ENCODE peak calls at places on chromosomes 6 and 20, in four cellular contexts. One of them, this sample, is unnamed.

GRCh38 chr6:15504040-15504491 is 158.8 kb downstream of the DTNBP1 start:
- DNase-seq in fibroblast of mammary gland: peak
- DNase-seq in Right ventricle myocardium inferior: no peak
- DNase-seq in stimulated activated CD4-positive, alpha-beta T cell treated with anti-CD3 and anti-CD28 coated beads, Interleukin-15, amount 100 ng/mL, for 1 hour: no peak
- DNase-seq in this sample: no peak

GRCh38 chr6:130843575-130844320 is 16.5 kb downstream of the SMLR1 start:
- DNase-seq in stimulated activated CD4-positive, alpha-beta T cell treated with anti-CD3 and anti-CD28 coated beads, Interleukin-15, amount 100 ng/mL, for 1 hour: no peak
- DNase-seq in fibroblast of mammary gland: peak
- DNase-seq in Right ventricle myocardium inferior: no peak
- DNase-seq in this sample: peak

GRCh38 chr20:13455713-13456112 is 183.0 kb downstream of the TASP1 start:
- DNase-seq in Right ventricle myocardium inferior: no peak
- DNase-seq in stimulated activated CD4-positive, alpha-beta T cell treated with anti-CD3 and anti-CD28 coated beads, Interleukin-15, amount 100 ng/mL, for 1 hour: no peak
- DNase-seq in fibroblast of mammary gland: peak
- DNase-seq in this sample: no peak

GRCh38 chr20:18273738-18274137 is 14.6 kb upstream of the ZNF133 start:
- DNase-seq in Right ventricle myocardium inferior: no peak
- DNase-seq in fibroblast of mammary gland: no peak
- DNase-seq in stimulated activated CD4-positive, alpha-beta T cell treated with anti-CD3 and anti-CD28 coated beads, Interleukin-15, amount 100 ng/mL, for 1 hour: no peak
- DNase-seq in this sample: no peak

GRCh38 chr6:73354389-73354651 is 244 bp upstream of the DPPA5 start:
- DNase-seq in stimulated activated CD4-positive, alpha-beta T cell treated with anti-CD3 and anti-CD28 coated beads, Interleukin-15, amount 100 ng/mL, for 1 hour: no peak
- DNase-seq in fibroblast of mammary gland: no peak
- DNase-seq in Right ventricle myocardium inferior: no peak
- DNase-seq in this sample: no peak

GRCh38 chr20:36298795-36299339 is 7.3 kb upstream of the DLGAP4 start:
- DNase-seq in fibroblast of mammary gland: no peak
- DNase-seq in stimulated activated CD4-positive, alpha-beta T cell treated with anti-CD3 and anti-CD28 coated beads, Interleukin-15, amount 100 ng/mL, for 1 hour: no peak
- DNase-seq in Right ventricle myocardium inferior: no peak
- DNase-seq in this sample: no peak

GRCh38 chr6:88785478-88785877 is 177.9 kb downstream of the RNGTT start:
- DNase-seq in fibroblast of mammary gland: peak
- DNase-seq in stimulated activated CD4-positive, alpha-beta T cell treated with anti-CD3 and anti-CD28 coated beads, Interleukin-15, amount 100 ng/mL, for 1 hour: no peak
- DNase-seq in Right ventricle myocardium inferior: no peak
- DNase-seq in this sample: no peak

GRCh38 chr6:97813881-97814280 is 530.9 kb upstream of the MMS22L start:
- DNase-seq in stimulated activated CD4-positive, alpha-beta T cell treated with anti-CD3 and anti-CD28 coated beads, Interleukin-15, amount 100 ng/mL, for 1 hour: no peak
- DNase-seq in Right ventricle myocardium inferior: no peak
- DNase-seq in fibroblast of mammary gland: no peak
- DNase-seq in this sample: no peak

GRCh38 chr6:43575105-43575771 is 600 bp downstream of the XPO5 start:
- DNase-seq in Right ventricle myocardium inferior: no peak
- DNase-seq in fibroblast of mammary gland: peak
- DNase-seq in stimulated activated CD4-positive, alpha-beta T cell treated with anti-CD3 and anti-CD28 coated beads, Interleukin-15, amount 100 ng/mL, for 1 hour: no peak
- DNase-seq in this sample: peak

GRCh38 chr6:111015656-111016190 is 33.9 kb downstream of the RPF2 start:
- DNase-seq in stimulated activated CD4-positive, alpha-beta T cell treated with anti-CD3 and anti-CD28 coated beads, Interleukin-15, amount 100 ng/mL, for 1 hour: no peak
- DNase-seq in fibroblast of mammary gland: no peak
- DNase-seq in Right ventricle myocardium inferior: no peak
- DNase-seq in this sample: no peak

GRCh38 chr6:17115251-17116089 is 13.6 kb downstream of the STMND1 start:
- DNase-seq in fibroblast of mammary gland: peak
- DNase-seq in stimulated activated CD4-positive, alpha-beta T cell treated with anti-CD3 and anti-CD28 coated beads, Interleukin-15, amount 100 ng/mL, for 1 hour: no peak
- DNase-seq in Right ventricle myocardium inferior: no peak
- DNase-seq in this sample: no peak

GRCh38 chr6:34982424-34982852 is 93.4 kb downstream of the ANKS1A start:
- DNase-seq in fibroblast of mammary gland: peak
- DNase-seq in stimulated activated CD4-positive, alpha-beta T cell treated with anti-CD3 and anti-CD28 coated beads, Interleukin-15, amount 100 ng/mL, for 1 hour: no peak
- DNase-seq in Right ventricle myocardium inferior: no peak
- DNase-seq in this sample: peak

GRCh38 chr20:49270177-49270576 is 7.7 kb downstream of the ZNFX1 start:
- DNase-seq in fibroblast of mammary gland: peak
- DNase-seq in Right ventricle myocardium inferior: no peak
- DNase-seq in stimulated activated CD4-positive, alpha-beta T cell treated with anti-CD3 and anti-CD28 coated beads, Interleukin-15, amount 100 ng/mL, for 1 hour: no peak
- DNase-seq in this sample: no peak

GRCh38 chr20:4560667-4561066 is 161.0 kb upstream of the PRND start:
- DNase-seq in stimulated activated CD4-positive, alpha-beta T cell treated with anti-CD3 and anti-CD28 coated beads, Interleukin-15, amount 100 ng/mL, for 1 hour: no peak
- DNase-seq in Right ventricle myocardium inferior: no peak
- DNase-seq in fibroblast of mammary gland: peak
- DNase-seq in this sample: no peak

GRCh38 chr6:121540210-121540609 is 104.8 kb downstream of the GJA1 start:
- DNase-seq in Right ventricle myocardium inferior: no peak
- DNase-seq in fibroblast of mammary gland: no peak
- DNase-seq in stimulated activated CD4-positive, alpha-beta T cell treated with anti-CD3 and anti-CD28 coated beads, Interleukin-15, amount 100 ng/mL, for 1 hour: no peak
- DNase-seq in this sample: no peak

GRCh38 chr6:25659633-25660368 is 7.8 kb downstream of the SCGN start:
- DNase-seq in stimulated activated CD4-positive, alpha-beta T cell treated with anti-CD3 and anti-CD28 coated beads, Interleukin-15, amount 100 ng/mL, for 1 hour: no peak
- DNase-seq in Right ventricle myocardium inferior: no peak
- DNase-seq in fibroblast of mammary gland: no peak
- DNase-seq in this sample: no peak

GRCh38 chr6:84052204-84052882 is 18.8 kb downstream of the MRAP2 start:
- DNase-seq in stimulated activated CD4-positive, alpha-beta T cell treated with anti-CD3 and anti-CD28 coated beads, Interleukin-15, amount 100 ng/mL, for 1 hour: no peak
- DNase-seq in fibroblast of mammary gland: peak
- DNase-seq in Right ventricle myocardium inferior: peak
- DNase-seq in this sample: no peak

GRCh38 chr6:20770776-20771175 is 236.5 kb downstream of the CDKAL1 start:
- DNase-seq in stimulated activated CD4-positive, alpha-beta T cell treated with anti-CD3 and anti-CD28 coated beads, Interleukin-15, amount 100 ng/mL, for 1 hour: no peak
- DNase-seq in Right ventricle myocardium inferior: no peak
- DNase-seq in fibroblast of mammary gland: peak
- DNase-seq in this sample: no peak

GRCh38 chr6:41693866-41694265 is 41.5 kb downstream of the TFEB start:
- DNase-seq in stimulated activated CD4-positive, alpha-beta T cell treated with anti-CD3 and anti-CD28 coated beads, Interleukin-15, amount 100 ng/mL, for 1 hour: no peak
- DNase-seq in fibroblast of mammary gland: no peak
- DNase-seq in Right ventricle myocardium inferior: no peak
- DNase-seq in this sample: no peak

GRCh38 chr6:69398729-69399128 is 398.1 kb downstream of the LMBRD1 start:
- DNase-seq in fibroblast of mammary gland: no peak
- DNase-seq in Right ventricle myocardium inferior: no peak
- DNase-seq in stimulated activated CD4-positive, alpha-beta T cell treated with anti-CD3 and anti-CD28 coated beads, Interleukin-15, amount 100 ng/mL, for 1 hour: no peak
- DNase-seq in this sample: no peak

GRCh38 chr6:106448000-106448426 is 87.5 kb downstream of the CRYBG1 start:
- DNase-seq in fibroblast of mammary gland: no peak
- DNase-seq in Right ventricle myocardium inferior: peak
- DNase-seq in stimulated activated CD4-positive, alpha-beta T cell treated with anti-CD3 and anti-CD28 coated beads, Interleukin-15, amount 100 ng/mL, for 1 hour: no peak
- DNase-seq in this sample: no peak

GRCh38 chr20:57560554-57561355 is at the start of gene PCK1:
- DNase-seq in fibroblast of mammary gland: peak
- DNase-seq in stimulated activated CD4-positive, alpha-beta T cell treated with anti-CD3 and anti-CD28 coated beads, Interleukin-15, amount 100 ng/mL, for 1 hour: no peak
- DNase-seq in Right ventricle myocardium inferior: no peak
- DNase-seq in this sample: no peak

GRCh38 chr6:80454197-80454596 is 347.7 kb downstream of the BCKDHB start:
- DNase-seq in Right ventricle myocardium inferior: no peak
- DNase-seq in stimulated activated CD4-positive, alpha-beta T cell treated with anti-CD3 and anti-CD28 coated beads, Interleukin-15, amount 100 ng/mL, for 1 hour: no peak
- DNase-seq in fibroblast of mammary gland: peak
- DNase-seq in this sample: no peak

GRCh38 chr6:38095054-38095453 is 275.5 kb downstream of the ZFAND3 start:
- DNase-seq in fibroblast of mammary gland: peak
- DNase-seq in stimulated activated CD4-positive, alpha-beta T cell treated with anti-CD3 and anti-CD28 coated beads, Interleukin-15, amount 100 ng/mL, for 1 hour: no peak
- DNase-seq in Right ventricle myocardium inferior: no peak
- DNase-seq in this sample: no peak

GRCh38 chr6:81451787-81452186 is 300.7 kb downstream of the TENT5A start:
- DNase-seq in fibroblast of mammary gland: peak
- DNase-seq in Right ventricle myocardium inferior: no peak
- DNase-seq in stimulated activated CD4-positive, alpha-beta T cell treated with anti-CD3 and anti-CD28 coated beads, Interleukin-15, amount 100 ng/mL, for 1 hour: no peak
- DNase-seq in this sample: no peak

GRCh38 chr6:44071670-44072451 is 55.4 kb downstream of the MRPL14 start:
- DNase-seq in Right ventricle myocardium inferior: no peak
- DNase-seq in fibroblast of mammary gland: peak
- DNase-seq in stimulated activated CD4-positive, alpha-beta T cell treated with anti-CD3 and anti-CD28 coated beads, Interleukin-15, amount 100 ng/mL, for 1 hour: no peak
- DNase-seq in this sample: no peak

GRCh38 chr6:123926000-123926399 is 122.3 kb downstream of the NKAIN2 start:
- DNase-seq in Right ventricle myocardium inferior: no peak
- DNase-seq in stimulated activated CD4-positive, alpha-beta T cell treated with anti-CD3 and anti-CD28 coated beads, Interleukin-15, amount 100 ng/mL, for 1 hour: no peak
- DNase-seq in fibroblast of mammary gland: no peak
- DNase-seq in this sample: no peak

GRCh38 chr20:33624399-33624798 is 37.7 kb upstream of the C20orf144 start:
- DNase-seq in Right ventricle myocardium inferior: no peak
- DNase-seq in fibroblast of mammary gland: no peak
- DNase-seq in stimulated activated CD4-positive, alpha-beta T cell treated with anti-CD3 and anti-CD28 coated beads, Interleukin-15, amount 100 ng/mL, for 1 hour: no peak
- DNase-seq in this sample: no peak

GRCh38 chr6:114100421-114100820 is 129.5 kb upstream of the HDAC2 start:
- DNase-seq in stimulated activated CD4-positive, alpha-beta T cell treated with anti-CD3 and anti-CD28 coated beads, Interleukin-15, amount 100 ng/mL, for 1 hour: no peak
- DNase-seq in Right ventricle myocardium inferior: no peak
- DNase-seq in fibroblast of mammary gland: peak
- DNase-seq in this sample: no peak

GRCh38 chr6:113361014-113361645 is 496.0 kb upstream of the MARCKS start:
- DNase-seq in fibroblast of mammary gland: peak
- DNase-seq in Right ventricle myocardium inferior: no peak
- DNase-seq in stimulated activated CD4-positive, alpha-beta T cell treated with anti-CD3 and anti-CD28 coated beads, Interleukin-15, amount 100 ng/mL, for 1 hour: no peak
- DNase-seq in this sample: no peak